ENCODE peak calls at places on chromosomes 1 and 21, in four cellular contexts. A, S, H and N are unnamed samples.

GRCh38 chr1:168830562-168830961 is 101.6 kb upstream of the DPT start:
- DNase-seq in A (no peak), S (no peak), H (no peak), N (no peak)

GRCh38 chr1:40877681-40878080 is 15.5 kb upstream of the CITED4 start:
- DNase-seq in A (no peak), S (no peak), H (no peak), N (peak; percentile 52)

GRCh38 chr1:17314491-17314971 is 6.5 kb downstream of the PADI4 start:
- DNase-seq in A (no peak), S (no peak), H (no peak), N (no peak)

GRCh38 chr1:184545601-184546000 is 158.8 kb downstream of the C1orf21 start:
- DNase-seq in A (no peak), S (no peak), H (no peak), N (no peak)

GRCh38 chr1:43997295-43997694 is 5.9 kb downstream of the CCDC24 start:
- DNase-seq in A (no peak), S (no peak), H (no peak), N (no peak)

GRCh38 chr21:44982558-44983244 is 42.9 kb downstream of the SLX9 start:
- DNase-seq in A (no peak), S (no peak), H (no peak), N (no peak)

GRCh38 chr1:7584643-7585042 is 186.5 kb upstream of the VAMP3 start:
- DNase-seq in A (no peak), S (no peak), H (no peak), N (no peak)

GRCh38 chr1:18233176-18233864 is 125.7 kb downstream of the IGSF21 start:
- DNase-seq in A (no peak), S (no peak), H (no peak), N (peak; percentile 80)

GRCh38 chr1:233112184-233113008 is 162.0 kb downstream of the NTPCR start:
- DNase-seq in A (no peak), S (no peak), H (no peak), N (peak; percentile 36)

DNA sequence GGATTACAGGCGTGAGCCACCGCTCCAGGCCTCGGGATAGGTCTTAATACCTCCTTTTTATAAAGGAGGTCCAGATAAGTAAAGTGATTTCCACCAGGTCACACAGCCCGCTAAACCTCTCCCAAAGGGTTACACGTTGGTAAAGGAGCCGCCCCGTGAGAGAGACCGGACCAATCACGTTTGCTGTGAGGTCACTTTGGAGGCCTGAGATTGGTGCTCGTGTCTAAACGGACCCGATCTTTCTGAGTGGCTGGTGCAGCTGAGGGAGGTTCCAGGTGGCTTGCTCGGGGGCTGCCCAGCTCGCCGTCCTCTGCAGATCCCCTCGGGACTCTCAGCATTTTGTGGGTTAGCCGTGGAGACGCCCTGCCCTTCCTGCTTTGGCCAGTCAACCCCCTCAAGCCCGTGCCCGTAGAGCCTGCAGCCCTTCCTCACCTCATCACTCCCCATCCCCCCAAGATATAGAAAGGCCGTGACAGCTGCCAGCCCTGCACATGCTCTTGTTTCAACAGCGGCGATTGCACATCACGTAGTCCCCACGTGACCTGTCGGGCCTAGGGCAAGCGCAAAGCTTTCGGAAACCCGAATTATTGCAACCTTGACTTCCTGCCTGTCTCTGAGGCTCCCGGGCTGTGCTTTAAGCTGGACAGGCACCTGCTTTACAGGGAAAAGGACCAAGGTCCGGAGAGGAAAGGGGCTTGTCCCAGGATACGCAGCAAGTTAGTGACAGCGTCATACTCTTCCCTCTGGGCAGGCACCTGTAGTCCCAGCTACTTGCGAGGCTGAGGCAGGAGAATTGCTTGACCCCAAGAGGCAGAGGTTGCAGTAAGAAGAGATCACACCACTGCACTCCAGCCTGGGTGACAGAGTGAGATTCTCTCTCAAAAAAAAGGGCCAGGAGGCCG is 5.0 kb upstream of the COA7 start:
- DNase-seq in A (peak; percentile 89), S (peak; percentile 81), H (peak; percentile 80), N (peak; percentile 98)
- TF ChIP-seq REST in A (no peak), S (no peak), H (no peak), N (no peak)

DNA sequence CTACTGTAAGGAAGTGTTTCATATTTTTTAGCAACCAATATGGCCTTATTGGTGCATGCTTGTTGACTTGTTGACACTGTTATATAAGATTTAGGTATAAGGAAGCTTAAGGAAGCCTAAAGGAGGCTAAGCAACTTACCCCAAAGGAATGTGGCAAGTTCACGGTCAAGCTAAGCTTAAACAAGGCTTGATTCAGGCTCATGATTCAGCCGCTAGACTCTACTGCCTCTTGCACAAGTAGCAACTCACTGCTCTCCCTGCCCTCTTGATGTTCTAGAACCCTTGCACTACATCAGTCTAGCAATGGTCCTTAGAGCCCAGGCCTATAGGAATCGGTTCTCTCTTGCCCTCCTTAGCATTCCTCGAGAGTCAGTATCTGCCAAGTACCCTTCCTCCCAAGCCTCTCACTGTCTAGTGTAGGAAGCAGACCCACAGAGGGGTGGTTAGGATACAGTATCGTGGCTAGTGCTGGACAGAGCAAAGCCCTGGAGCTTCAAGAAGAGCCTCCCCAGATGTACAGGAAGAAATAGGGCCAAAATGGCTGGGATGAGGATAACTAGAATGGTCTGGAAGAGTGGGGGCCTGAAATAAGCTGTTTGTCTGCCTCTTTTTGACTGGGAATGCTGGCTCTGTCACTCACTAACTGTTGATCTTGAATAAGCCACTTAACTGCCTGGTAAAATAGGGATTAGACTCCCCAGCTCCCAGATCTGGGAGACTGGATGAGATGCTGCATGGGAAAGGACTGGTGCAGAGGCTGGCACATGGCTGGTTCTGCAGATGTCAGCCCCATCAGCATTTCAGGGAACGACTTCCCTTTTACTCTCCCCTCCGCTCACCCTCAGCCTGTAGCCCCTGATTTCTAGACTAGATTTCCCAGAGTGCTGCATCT is 122.2 kb downstream of the NAV1 start:
- DNase-seq in A (no peak), S (no peak), H (no peak), N (no peak)
- TF ChIP-seq REST in A (no peak), S (no peak), H (no peak), N (no peak)

DNA sequence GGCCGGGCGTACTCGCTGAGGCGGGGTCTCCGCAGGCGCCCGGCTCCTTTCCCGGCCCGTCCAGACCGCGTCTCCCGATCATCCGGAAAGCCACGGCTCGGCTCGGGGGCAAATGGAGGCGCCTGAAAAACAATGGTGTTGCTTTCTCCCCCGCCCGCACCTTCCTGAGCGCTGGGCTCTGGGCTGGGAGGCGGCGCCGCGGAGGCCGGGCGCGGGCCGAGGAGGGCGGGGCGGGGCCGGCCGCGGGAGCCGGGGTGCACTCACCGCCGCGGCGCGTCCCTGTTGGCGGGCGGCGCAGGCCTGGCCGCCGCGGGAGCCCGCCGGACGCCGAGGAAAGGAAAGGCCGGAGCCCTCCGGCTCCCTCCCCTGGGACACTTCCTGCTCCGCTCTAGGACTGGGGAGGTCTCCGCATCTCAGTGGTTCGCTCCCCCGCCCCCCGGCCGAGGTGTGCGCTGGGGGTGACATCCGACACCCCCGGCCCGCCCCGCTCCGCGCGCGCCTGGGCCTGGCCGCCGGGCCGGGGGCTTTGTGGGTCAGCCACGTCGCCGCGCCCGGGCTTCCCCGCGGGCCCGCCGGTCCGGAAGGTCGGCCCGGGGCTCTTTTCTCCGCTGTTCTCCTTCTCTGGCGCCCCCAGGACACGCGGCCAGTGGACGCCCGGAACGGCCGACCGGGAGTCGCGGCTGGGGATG is at the start of gene ZNF496:
- DNase-seq in A (no peak), S (peak; percentile 90), H (peak; percentile 74), N (peak; percentile 96)
- TF ChIP-seq REST in A (no peak), S (no peak), H (no peak), N (no peak)

DNA sequence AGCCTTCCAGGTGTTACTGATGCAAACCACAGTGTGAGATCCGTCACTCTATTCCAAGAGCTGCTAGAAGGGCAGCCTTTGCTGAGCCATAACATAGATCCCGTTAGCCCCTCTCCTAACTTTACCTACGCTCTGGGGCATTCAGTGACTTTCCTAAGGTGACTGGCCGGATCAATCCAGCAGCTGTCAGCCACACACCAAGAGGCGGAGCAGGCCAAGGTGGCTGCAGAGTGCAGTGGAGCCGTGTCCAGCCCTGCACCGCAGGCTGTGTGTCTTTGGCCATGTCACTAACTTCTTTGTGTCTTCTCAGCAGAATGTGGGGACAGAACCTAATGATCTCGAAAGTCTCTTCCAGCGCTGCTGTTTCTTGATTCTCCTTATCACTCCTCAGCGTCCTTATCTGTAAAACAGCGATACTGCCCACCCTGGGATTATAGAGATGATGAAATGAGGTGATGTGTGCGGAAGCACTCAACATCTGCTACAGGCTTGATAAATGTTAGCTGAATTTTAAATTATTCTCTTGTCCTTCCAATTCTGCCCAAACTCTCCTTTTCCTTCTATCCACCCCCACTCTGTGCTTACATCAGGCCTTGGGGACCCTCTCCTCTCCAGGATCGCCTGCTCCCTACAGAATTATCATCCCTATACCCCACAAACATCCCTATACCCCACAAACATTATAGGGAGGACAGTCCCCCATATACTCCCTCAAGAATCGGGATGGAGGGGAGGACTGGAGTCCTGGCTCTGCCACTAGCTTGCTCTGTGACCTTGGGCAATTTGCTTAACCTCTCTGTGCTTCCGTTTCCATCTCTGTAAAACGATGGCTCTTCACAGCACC is 25.8 kb upstream of the LRRN2 start:
- DNase-seq in A (no peak), S (no peak), H (no peak), N (peak; percentile 55)
- TF ChIP-seq REST in A (no peak), S (no peak), H (no peak), N (no peak)

DNA sequence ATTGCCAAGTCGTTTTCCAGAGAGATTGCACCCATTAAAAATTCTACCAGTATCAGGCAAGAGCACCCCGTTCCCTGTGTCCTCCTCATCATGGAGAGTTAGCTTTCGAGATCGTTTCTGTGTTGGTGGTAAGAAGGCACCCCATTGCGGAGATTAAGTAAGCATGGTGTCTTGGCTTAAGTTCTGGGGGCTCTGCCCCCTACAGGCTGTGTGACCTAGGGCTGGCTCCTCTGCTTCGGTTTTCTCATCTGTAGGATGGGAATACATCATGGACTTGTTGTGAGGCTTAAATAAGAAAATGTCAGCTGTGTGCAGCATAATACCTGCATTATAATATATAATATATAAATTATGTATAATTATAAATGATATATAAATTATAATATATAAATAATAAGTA is 36.8 kb upstream of the TENT5C start:
- DNase-seq in A (no peak), S (no peak), H (no peak), N (no peak)
- TF ChIP-seq REST in A (no peak), S (no peak), H (no peak), N (no peak)

GRCh38 chr1:28552482-28553228 is at the start of gene TRNAU1AP:
- DNase-seq in A (peak; percentile 88), S (peak; percentile 67), H (peak; percentile 91), N (peak; percentile 99)

GRCh38 chr1:28551381-28551780 is 1.5 kb upstream of the TRNAU1AP start:
- DNase-seq in A (no peak), S (no peak), H (no peak), N (no peak)

DNA sequence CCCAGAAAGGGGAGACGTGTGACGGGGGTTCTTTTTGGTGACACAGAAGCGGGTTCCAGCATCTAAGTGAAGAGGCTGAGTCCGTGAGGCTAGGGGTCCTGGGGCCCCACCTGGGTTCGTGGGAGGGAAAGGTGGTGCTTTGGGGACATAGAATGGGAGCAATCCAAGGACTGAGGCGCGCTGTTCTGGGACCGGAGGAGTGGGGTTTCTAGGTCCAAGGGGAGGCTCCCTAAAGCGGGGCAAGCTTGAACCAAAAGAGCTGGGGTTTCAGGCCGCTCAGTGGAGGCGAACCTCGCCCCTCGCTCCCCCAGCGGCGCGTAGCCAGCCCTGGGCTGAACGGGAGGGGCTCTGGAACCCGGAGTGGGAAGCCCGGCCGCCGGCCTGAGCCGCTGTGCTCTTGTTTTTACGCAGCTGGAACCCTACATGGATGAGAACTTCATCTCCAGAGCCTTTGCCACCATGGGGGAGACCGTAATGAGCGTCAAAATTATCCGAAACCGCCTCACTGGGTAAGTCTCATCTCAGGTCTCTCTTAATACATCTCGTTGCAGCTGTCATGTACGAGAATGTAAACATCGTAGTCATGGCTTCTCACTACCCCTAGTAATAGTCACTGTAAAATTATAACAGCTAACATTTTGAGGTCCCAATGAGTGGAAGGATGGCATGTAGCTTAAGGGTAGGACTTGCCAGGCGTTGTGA is 495 bp downstream of the TRNAU1AP start:
- DNase-seq in A (no peak), S (peak; percentile 38), H (no peak), N (peak; percentile 68)
- TF ChIP-seq REST in A (peak; percentile 2), S (no peak), H (no peak), N (no peak)